ENCODE peak calls at places on chromosomes 6 and 20, in six cellular contexts. Y is GM20000, J is astrocyte of the spinal cord, T is fibroblast of lung, F is Calu3, B is sigmoid colon. K is an unnamed sample.

GRCh38 chr20:10536531-10536930 is 101.4 kb downstream of the SLX4IP start:
- DNase-seq in J (peak; percentile 31), F (peak; percentile 35), T (peak; percentile 80), B (no peak), Y (no peak), K (no peak)

GRCh38 chr20:62117658-62118057 is 4.6 kb upstream of the LSM14B start:
- DNase-seq in F (no peak), J (no peak), T (no peak), Y (no peak), B (no peak), K (no peak)

GRCh38 chr6:157225575-157225995 is 97.7 kb downstream of the TMEM242 start:
- DNase-seq in T (no peak), B (no peak), Y (no peak), F (no peak), J (no peak), K (no peak)

GRCh38 chr6:148274809-148275208 is 67.8 kb upstream of the SASH1 start:
- DNase-seq in B (no peak), Y (no peak), J (no peak), T (no peak), F (no peak), K (no peak)

GRCh38 chr6:15066433-15067337 is 179.2 kb upstream of the JARID2 start:
- DNase-seq in B (peak; percentile 76), Y (no peak), T (peak; percentile 79), J (peak; percentile 46), F (no peak), K (no peak)

GRCh38 chr20:35661013-35661412 is 3.7 kb downstream of the CPNE1 start:
- DNase-seq in F (no peak), J (peak; percentile 10), B (no peak), Y (no peak), T (no peak), K (no peak)

GRCh38 chr20:63394069-63394468 is 32.9 kb upstream of the CHRNA4 start:
- DNase-seq in F (no peak), Y (no peak), T (no peak), B (no peak), J (no peak), K (no peak)

GRCh38 chr6:161564951-161565350 is 291.1 kb upstream of the AGPAT4 start:
- DNase-seq in F (no peak), T (no peak), B (no peak), Y (no peak), J (no peak), K (no peak)

GRCh38 chr6:118709859-118710350 is 58.5 kb upstream of the CEP85L start:
- DNase-seq in T (no peak), B (no peak), J (peak; percentile 82), Y (peak; percentile 61), F (peak; percentile 12), K (peak; percentile 63)

GRCh38 chr20:32382102-32382950 is 24.2 kb downstream of the ASXL1 start:
- DNase-seq in J (no peak), Y (no peak), T (no peak), F (no peak), B (no peak), K (no peak)

GRCh38 chr6:117110737-117111136 is 154.6 kb upstream of the VGLL2 start:
- DNase-seq in Y (no peak), T (no peak), B (no peak), J (no peak), F (no peak), K (no peak)

GRCh38 chr6:82097676-82098075 is 149.9 kb downstream of the IBTK start:
- DNase-seq in F (no peak), B (no peak), T (no peak), Y (no peak), J (no peak), K (no peak)

GRCh38 chr6:117174835-117175360 is 90.5 kb upstream of the VGLL2 start:
- DNase-seq in J (no peak), F (no peak), B (no peak), Y (no peak), T (no peak), K (no peak)

GRCh38 chr6:105798057-105798456 is 288.1 kb upstream of the PRDM1 start:
- DNase-seq in J (no peak), F (no peak), B (peak; percentile 72), Y (no peak), T (peak; percentile 92), K (no peak)

GRCh38 chr6:109092074-109092473 is 2.6 kb downstream of the SESN1 start:
- DNase-seq in Y (no peak), F (no peak), T (no peak), J (no peak), B (no peak), K (no peak)

GRCh38 chr6:130843575-130844320 is 16.5 kb downstream of the SMLR1 start:
- DNase-seq in Y (peak; percentile 38), B (no peak), T (peak; percentile 58), J (peak; percentile 50), F (no peak), K (peak; percentile 18)

GRCh38 chr6:1910621-1911407 is 301.1 kb downstream of the FOXC1 start:
- DNase-seq in F (no peak), T (no peak), J (no peak), B (no peak), Y (no peak), K (no peak)

GRCh38 chr6:13908955-13909381 is 15.8 kb upstream of the RNF182 start:
- DNase-seq in Y (peak; percentile 76), F (peak; percentile 36), T (peak; percentile 84), J (peak; percentile 81), B (peak; percentile 71), K (peak; percentile 73)

GRCh38 chr20:24986436-24987015 is 6.0 kb downstream of the APMAP start:
- DNase-seq in F (no peak), J (no peak), B (peak; percentile 28), Y (no peak), T (no peak), K (no peak)

GRCh38 chr6:16639689-16640480 is 121.4 kb downstream of the ATXN1 start:
- DNase-seq in Y (no peak), F (no peak), B (no peak), T (peak; percentile 78), J (peak; percentile 81), K (no peak)

GRCh38 chr6:1657116-1657776 is 47.5 kb downstream of the FOXC1 start:
- DNase-seq in Y (no peak), J (no peak), B (no peak), F (no peak), T (no peak), K (no peak)

GRCh38 chr6:116278853-116279231 is 888 bp downstream of the TSPYL1 start:
- DNase-seq in Y (no peak), B (peak; percentile 88), J (no peak), T (peak; percentile 58), F (no peak), K (no peak)

GRCh38 chr20:63217706-63218105 is 1.8 kb upstream of the YTHDF1 start:
- DNase-seq in F (no peak), T (no peak), J (no peak), Y (no peak), B (no peak), K (no peak)

DNA sequence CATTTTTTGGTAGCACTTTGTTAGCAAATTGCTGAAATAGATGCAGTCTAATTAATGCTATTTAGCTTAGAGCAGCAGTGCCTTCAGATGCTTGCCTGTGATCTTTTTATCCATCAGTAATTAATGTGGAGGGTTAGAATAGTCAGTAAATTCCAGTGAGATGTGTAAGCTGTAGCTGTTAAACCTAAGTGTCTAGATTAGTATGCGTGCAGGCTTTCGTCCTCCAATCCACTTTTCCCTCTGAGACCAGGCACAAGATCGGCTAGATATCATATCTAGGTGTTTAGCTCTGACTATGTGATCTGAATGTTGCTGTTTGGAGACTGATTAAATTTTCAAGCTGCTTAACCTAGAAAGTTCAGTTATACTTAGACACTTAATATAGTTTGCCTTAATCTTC is 41.1 kb downstream of the XRN2 start:
- DNase-seq in Y (no peak), T (no peak), F (no peak), B (no peak), J (no peak), K (no peak)
- TF ChIP-seq CTCF in Y (no peak), T (no peak), F (no peak), B (no peak), J (no peak), K (no peak)

DNA sequence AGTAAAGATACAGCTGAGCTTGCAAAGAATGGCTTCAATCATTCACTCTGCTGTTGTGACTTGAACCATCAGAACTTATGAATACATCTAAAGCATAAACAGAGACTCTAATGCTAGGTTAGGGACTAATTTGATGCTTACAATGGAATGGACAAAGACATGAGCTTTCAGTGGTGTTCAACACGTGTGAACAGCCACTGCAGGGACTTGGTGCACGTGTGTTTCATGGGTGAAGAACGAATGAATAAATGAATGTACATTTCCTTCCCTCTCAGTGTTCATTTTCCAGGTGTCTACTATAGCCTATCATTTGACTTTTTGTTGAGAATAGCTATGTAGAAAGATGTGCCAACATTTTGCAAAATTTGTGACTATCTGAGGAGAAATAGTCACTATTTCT is 98.3 kb downstream of the VIP start:
- DNase-seq in F (no peak), T (no peak), B (no peak), J (no peak), Y (no peak), K (no peak)
- TF ChIP-seq CTCF in F (no peak), T (no peak), B (no peak), J (no peak), Y (no peak), K (no peak)

GRCh38 chr6:44396968-44397367 is 9.5 kb downstream of the CDC5L start:
- DNase-seq in Y (no peak), B (no peak), J (no peak), T (no peak), F (no peak), K (no peak)

GRCh38 chr6:44400572-44400971 is 13.1 kb downstream of the CDC5L start:
- DNase-seq in J (no peak), B (no peak), F (no peak), Y (no peak), T (no peak), K (no peak)

GRCh38 chr6:44395501-44395900 is 8.0 kb downstream of the CDC5L start:
- DNase-seq in B (no peak), T (no peak), F (no peak), Y (no peak), J (no peak), K (no peak)

GRCh38 chr6:44399991-44400390 is 12.5 kb downstream of the CDC5L start:
- DNase-seq in F (no peak), Y (no peak), J (no peak), B (no peak), T (no peak), K (no peak)

GRCh38 chr6:44397424-44398169 is 10.1 kb downstream of the CDC5L start:
- DNase-seq in F (no peak), J (no peak), T (no peak), Y (no peak), B (no peak), K (no peak)
- TF ChIP-seq CTCF in F (no peak), J (no peak), T (no peak), Y (no peak), B (no peak), K (no peak)

DNA sequence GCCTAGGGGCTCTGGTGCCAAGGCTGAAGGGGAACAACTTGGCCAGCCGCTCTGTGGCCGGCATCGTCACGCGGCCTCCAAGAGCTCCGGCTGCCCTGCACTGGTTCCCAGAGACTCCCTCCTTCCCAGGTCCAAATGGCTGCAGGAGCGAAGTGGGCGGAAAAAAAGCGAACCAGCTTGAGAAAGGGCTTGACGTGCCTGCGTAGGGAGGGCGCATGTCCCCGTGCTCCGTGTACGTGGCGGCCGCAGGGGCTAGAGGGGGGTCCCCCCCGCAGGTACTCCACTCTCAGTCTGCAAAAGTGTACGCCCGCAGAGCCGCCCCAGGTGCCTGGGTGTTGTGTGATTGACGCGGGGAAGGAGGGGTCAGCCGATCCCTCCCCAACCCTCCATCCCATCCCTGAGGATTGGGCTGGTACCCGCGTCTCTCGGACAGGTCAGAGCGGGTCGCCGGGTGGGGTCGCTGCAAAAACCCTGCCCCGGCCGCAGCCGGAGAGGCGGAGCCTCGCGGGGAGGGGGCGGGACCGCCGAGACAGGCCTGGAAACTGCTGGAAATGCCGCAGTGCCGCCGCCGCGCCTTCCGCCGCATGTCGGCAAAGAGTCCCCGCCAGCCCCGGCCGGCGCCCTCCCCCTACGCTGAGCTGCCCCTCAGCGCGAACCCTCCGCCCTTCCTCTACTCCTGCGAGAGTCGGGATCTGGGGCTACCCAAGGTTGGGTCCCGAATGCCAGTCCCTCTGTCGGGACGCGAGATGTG is 814 bp upstream of the HSP90AB1 start:
- DNase-seq in T (peak; percentile 85), J (peak; percentile 87), F (peak; percentile 97), B (peak; percentile 94), Y (peak; percentile 88), K (peak; percentile 89)
- TF ChIP-seq CTCF in T (no peak), J (peak; percentile 16), F (peak; percentile 34), B (no peak), Y (peak; percentile 27), K (peak; percentile 59)